ENCODE peak calls at places on chromosomes 11 and 22, in four cellular contexts. R, Q, I and Y are unnamed samples.
A peak's percentile ranks its signal among the peaks of the same experiment; 100 is the strongest.

GRCh38 chr22:21102659-21103267 is 57.0 kb downstream of the LRRC74B start:
- DNase-seq in R (peak; percentile 70), I (peak; percentile 98), Q (peak; percentile 82), Y (no peak)

GRCh38 chr11:119148855-119149370 is at the start of gene ABCG4:
- DNase-seq in I (no peak), R (no peak), Q (no peak), Y (no peak)

GRCh38 chr11:130403301-130403804 is 25.1 kb downstream of the ADAMTS8 start:
- DNase-seq in I (peak; percentile 69), Q (no peak), R (peak; percentile 76), Y (no peak)

GRCh38 chr11:116501728-116502127 is 271.1 kb downstream of the BUD13 start:
- DNase-seq in Q (no peak), R (no peak), I (peak; percentile 17), Y (no peak)

GRCh38 chr11:95917188-95918036 is 6.5 kb downstream of the MTMR2 start:
- DNase-seq in I (no peak), Q (no peak), R (peak; percentile 69), Y (no peak)

GRCh38 chr11:113859665-113860064 is 15.7 kb downstream of the USP28 start:
- DNase-seq in Q (no peak), I (no peak), R (no peak), Y (no peak)

GRCh38 chr11:65718964-65719492 is 1.6 kb downstream of the RNASEH2C start:
- DNase-seq in Q (no peak), I (no peak), R (peak; percentile 42), Y (no peak)

GRCh38 chr11:112748713-112749481 is 212.3 kb upstream of the NCAM1 start:
- DNase-seq in R (no peak), Q (no peak), I (no peak), Y (no peak)

GRCh38 chr11:126570489-126570888 is 215.0 kb downstream of the ST3GAL4 start:
- DNase-seq in R (no peak), I (no peak), Q (no peak), Y (no peak)

GRCh38 chr11:853682-854448 is 11.2 kb downstream of the TSPAN4 start:
- DNase-seq in I (no peak), Q (no peak), R (no peak), Y (no peak)
- TF ChIP-seq CTCF in I (no peak), Q (no peak), R (no peak), Y (no peak)

DNA sequence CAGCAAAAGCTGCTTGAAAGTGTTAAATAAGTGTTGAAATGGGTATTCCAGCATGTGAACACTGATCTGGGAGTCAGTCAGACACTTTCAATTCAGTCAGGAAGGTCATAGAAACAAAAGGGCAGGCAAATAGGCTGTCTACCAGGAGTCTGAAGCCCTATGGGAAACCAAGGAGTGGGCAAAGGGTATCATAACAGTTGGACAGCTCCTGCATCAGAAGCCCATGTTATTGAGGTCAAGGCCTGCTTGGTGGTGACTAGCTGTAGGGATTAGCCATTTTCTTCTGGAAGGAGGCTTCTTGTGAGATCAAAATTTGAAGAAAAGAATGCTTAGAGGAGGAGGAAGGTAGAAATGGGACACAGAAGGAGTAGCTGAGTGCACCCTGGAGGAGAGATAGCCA is 97.3 kb downstream of the STIM1 start:
- DNase-seq in R (no peak), Q (no peak), I (no peak), Y (no peak)
- H3K4me1 ChIP-seq in R (peaks cover 34% of the 10 kb centered on the region), Q (peaks cover 16% of the 10 kb centered on the region), I (peaks cover 11% of the 10 kb centered on the region), Y (peaks cover 13% of the 10 kb centered on the region)

DNA sequence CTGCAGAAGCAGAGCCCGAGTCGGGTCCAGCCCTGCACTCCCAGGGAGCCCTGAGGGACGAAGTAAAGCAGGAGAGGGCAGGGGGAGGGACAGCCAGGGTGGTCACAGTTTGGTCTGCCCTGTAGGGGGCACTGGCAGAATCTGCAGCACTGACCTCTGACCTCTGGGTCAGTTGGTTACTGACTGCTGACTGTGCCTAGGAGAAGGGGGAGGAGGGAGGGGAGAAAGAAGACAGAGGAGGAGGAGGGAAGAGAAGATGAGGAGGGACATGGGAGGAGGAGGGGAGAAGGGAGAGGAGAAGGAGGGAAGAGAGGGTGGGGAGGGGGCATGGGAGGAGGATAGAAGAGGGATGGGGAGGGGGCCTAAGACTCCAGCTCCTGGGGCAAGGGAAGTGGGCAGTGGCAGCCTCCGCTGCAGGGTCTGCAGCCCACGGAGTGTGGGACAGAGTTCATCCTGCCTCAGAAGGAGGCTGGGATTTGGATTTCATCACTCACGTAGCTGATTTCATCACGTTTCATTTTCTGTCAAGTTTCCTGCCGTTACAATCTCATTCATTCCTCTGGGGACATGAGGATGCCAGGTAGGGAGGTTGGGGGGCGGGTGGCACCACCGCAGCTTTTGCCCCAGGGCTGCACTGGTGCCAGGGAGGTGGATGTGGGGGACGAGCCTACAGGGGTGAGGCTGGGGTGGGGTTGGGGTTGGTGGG is 55.2 kb downstream of the FLRT1 start:
- DNase-seq in Q (peak; percentile 41), R (peak; percentile 82), I (peak; percentile 68), Y (no peak)
- H3K4me3 ChIP-seq in Q (peak overlapping the region; percentile 29), R (no peak overlapping the region), I (no peak overlapping the region), Y (no peak overlapping the region)

GRCh38 chr11:120945042-120945441 is 78.9 kb upstream of the TBCEL start:
- DNase-seq in I (no peak), R (no peak), Q (no peak), Y (no peak)
- TF ChIP-seq CTCF in I (peak; percentile 70), R (no peak), Q (no peak), Y (no peak)

GRCh38 chr22:29949872-29950271 is 66.9 kb downstream of the MTMR3 start:
- DNase-seq in Q (no peak), R (no peak), I (no peak), Y (no peak)
- H3K4me1 ChIP-seq in Q (peaks cover 13% of the 10 kb centered on the region), R (peaks cover 17% of the 10 kb centered on the region), I (no peaks in the 10 kb centered on the region), Y (peaks cover 4% of the 10 kb centered on the region)

DNA sequence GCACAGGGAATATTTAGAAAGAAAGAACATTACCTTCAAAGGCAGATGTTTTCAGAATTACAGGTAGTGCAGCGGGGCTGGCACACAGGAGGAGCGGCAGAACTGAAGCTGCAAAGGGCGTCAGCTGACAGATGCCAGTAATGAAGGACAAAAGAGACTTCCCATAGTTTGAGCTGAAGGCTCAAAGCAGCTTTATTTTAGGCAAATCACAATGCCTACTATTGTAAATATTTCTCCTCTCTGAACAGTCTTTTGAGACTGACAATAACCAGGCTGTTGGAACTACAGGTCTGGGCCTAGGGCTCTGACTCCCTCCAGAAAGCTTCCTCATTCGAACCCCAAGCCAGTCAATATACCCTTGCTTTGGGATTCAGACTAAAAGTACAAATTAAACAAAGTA is 256.9 kb upstream of the NARS2 start:
- DNase-seq in I (no peak), R (no peak), Q (no peak), Y (no peak)
- H3K4me3 ChIP-seq in I (no peak overlapping the region), R (no peak overlapping the region), Q (no peak overlapping the region), Y (no peak overlapping the region)

GRCh38 chr11:120217526-120217925 is 6.7 kb downstream of the OAF start:
- DNase-seq in Q (no peak), R (no peak), I (no peak), Y (no peak)
- TF ChIP-seq CTCF in Q (no peak), R (no peak), I (no peak), Y (no peak)

GRCh38 chr11:3886985-3887384 is 31.5 kb downstream of the STIM1 start:
- DNase-seq in Q (no peak), I (no peak), R (no peak), Y (no peak)

GRCh38 chr11:3890014-3890413 is 34.5 kb downstream of the STIM1 start:
- DNase-seq in Q (no peak), I (no peak), R (no peak), Y (no peak)

GRCh38 chr11:3888210-3888609 is 32.7 kb downstream of the STIM1 start:
- DNase-seq in I (no peak), Q (no peak), R (no peak), Y (no peak)

GRCh38 chr11:3890806-3891205 is 35.3 kb downstream of the STIM1 start:
- DNase-seq in R (no peak), I (no peak), Q (no peak), Y (no peak)

GRCh38 chr11:3888876-3889275 is 33.4 kb downstream of the STIM1 start:
- DNase-seq in I (no peak), Q (no peak), R (no peak), Y (no peak)
- H3K4me1 ChIP-seq in I (no peaks in the 10 kb centered on the region), Q (peaks cover 9% of the 10 kb centered on the region), R (no peaks in the 10 kb centered on the region), Y (peaks cover 9% of the 10 kb centered on the region)

DNA sequence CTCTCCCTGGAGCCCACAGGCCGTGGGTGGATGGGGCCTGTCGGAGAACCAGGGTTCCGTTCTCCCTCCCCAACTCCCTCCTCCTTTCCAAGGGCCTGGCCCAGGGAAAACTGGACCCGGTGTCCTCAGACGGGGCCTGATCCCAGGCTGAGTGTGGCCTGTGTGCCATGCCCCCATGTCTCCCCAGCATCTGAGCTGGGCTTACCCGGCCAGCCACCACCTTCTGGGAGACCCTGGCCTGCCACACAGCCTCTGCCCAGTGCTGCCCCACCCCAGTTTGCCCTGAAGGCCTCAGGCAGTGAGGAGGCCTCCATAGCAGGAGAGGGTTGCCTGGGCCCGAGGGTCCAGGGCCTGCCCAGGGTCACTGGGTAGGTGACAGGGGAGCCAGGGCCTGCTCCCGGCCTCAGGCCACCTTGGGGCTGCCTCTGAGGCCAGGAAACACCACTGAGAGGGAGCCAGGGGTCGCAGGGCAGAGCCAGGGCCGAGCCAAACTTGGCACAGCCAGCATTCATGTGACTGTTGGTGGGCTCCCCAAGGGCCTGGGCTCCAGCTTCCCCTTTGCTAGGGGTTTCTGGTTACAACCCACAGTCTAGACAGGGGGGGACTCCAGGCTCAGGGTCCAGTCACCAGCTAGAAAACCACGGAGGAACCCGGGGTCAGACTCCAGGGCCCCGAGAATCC is 585 bp upstream of the IFITM10 start:
- DNase-seq in R (no peak), I (no peak), Q (no peak), Y (peak; percentile 51)
- H3K4me3 ChIP-seq in R (no peak overlapping the region), I (no peak overlapping the region), Q (no peak overlapping the region), Y (no peak overlapping the region)

GRCh38 chr22:22110548-22111266 is 128.1 kb upstream of the TOP3B start:
- DNase-seq in Q (peak; percentile 57), R (peak; percentile 70), I (peak; percentile 85), Y (peak; percentile 91)
- TF ChIP-seq CTCF in Q (no peak), R (peak; percentile 65), I (peak; percentile 70), Y (peak; percentile 67)